ENCODE peak calls at places on chromosomes 6 and 20, in nine cellular contexts. E is PC-9, C is fibroblast of pulmonary artery, X is sigmoid colon, W is AG09309, O is BE2C, Y is heart right ventricle, F is HCT116, B is AG04450. H is an unnamed sample.

GRCh38 chr20:7257719-7258466 is 490.4 kb downstream of the BMP2 start:
- DNase-seq in E (no peak), C (no peak), X (no peak), W (no peak), O (no peak), Y (peak), F (no peak), B (no peak), H (no peak)

GRCh38 chr6:90131091-90131490 is 165.6 kb downstream of the BACH2 start:
- DNase-seq in E (no peak), C (no peak), X (no peak), W (no peak), O (no peak), Y (no peak), F (no peak), B (no peak), H (peak)

GRCh38 chr20:51710503-51710902 is 57.7 kb downstream of the ATP9A start:
- DNase-seq in E (no peak), C (no peak), X (no peak), W (no peak), O (no peak), Y (no peak), F (no peak), B (no peak), H (no peak)

GRCh38 chr20:14672066-14672465 is 334.7 kb upstream of the FLRT3 start:
- DNase-seq in E (no peak), C (peak), X (no peak), W (no peak), O (no peak), Y (no peak), F (no peak), B (no peak), H (no peak)

GRCh38 chr6:158150701-158151100 is 17.4 kb downstream of the SERAC1 start:
- DNase-seq in E (no peak), C (peak), X (no peak), W (no peak), O (no peak), Y (no peak), F (no peak), B (peak), H (peak)

GRCh38 chr6:156582509-156582992 is 194.6 kb upstream of the ARID1B start:
- DNase-seq in E (no peak), C (no peak), X (no peak), W (no peak), O (no peak), Y (no peak), F (no peak), B (no peak), H (no peak)

GRCh38 chr6:23013776-23014175 is 444.4 kb downstream of the HDGFL1 start:
- DNase-seq in E (no peak), C (no peak), X (no peak), W (no peak), O (no peak), Y (no peak), F (no peak), B (peak), H (no peak)

GRCh38 chr6:46235242-46235641 is 64.5 kb upstream of the ENPP5 start:
- DNase-seq in E (no peak), C (no peak), X (no peak), W (no peak), O (no peak), Y (no peak), F (no peak), B (no peak), H (no peak)

GRCh38 chr20:46814366-46815232 is 80.0 kb upstream of the EYA2 start:
- DNase-seq in E (peak), C (peak), X (no peak), W (peak), O (no peak), Y (no peak), F (peak), B (peak), H (peak)

GRCh38 chr20:37729909-37730308 is 36.1 kb downstream of the CTNNBL1 start:
- DNase-seq in E (no peak), C (no peak), X (no peak), W (no peak), O (no peak), Y (no peak), F (no peak), B (no peak), H (peak)

GRCh38 chr20:63980806-63981728 is at the start of gene PRPF6:
- DNase-seq in E (peak), C (peak), X (peak), W (peak), O (peak), Y (peak), F (peak), B (peak), H (peak)

GRCh38 chr6:169583867-169584541 is 117.8 kb downstream of the WDR27 start:
- DNase-seq in E (no peak), C (no peak), X (no peak), W (no peak), O (no peak), Y (no peak), F (no peak), B (no peak), H (no peak)

GRCh38 chr20:57450931-57451330 is 59.7 kb downstream of the RBM38 start:
- DNase-seq in E (no peak), C (no peak), X (no peak), W (no peak), O (no peak), Y (no peak), F (no peak), B (no peak), H (no peak)

GRCh38 chr6:163460307-163460782 is 45.8 kb downstream of the QKI start:
- DNase-seq in E (no peak), C (peak), X (no peak), W (no peak), O (no peak), Y (no peak), F (no peak), B (no peak), H (no peak)

GRCh38 chr6:81806793-81807565 is 54.5 kb upstream of the TENT5A start:
- DNase-seq in E (peak), C (no peak), X (no peak), W (no peak), O (no peak), Y (no peak), F (no peak), B (no peak), H (no peak)

GRCh38 chr6:136324981-136325380 is 35.3 kb upstream of the BCLAF1 start:
- DNase-seq in E (no peak), C (no peak), X (no peak), W (no peak), O (no peak), Y (no peak), F (no peak), B (no peak), H (no peak)

GRCh38 chr6:92577077-92577719 is 842.2 kb downstream of the EPHA7 start:
- DNase-seq in E (no peak), C (no peak), X (no peak), W (no peak), O (no peak), Y (no peak), F (no peak), B (peak), H (no peak)

GRCh38 chr6:447381-448165 is 56.0 kb downstream of the IRF4 start:
- DNase-seq in E (no peak), C (no peak), X (no peak), W (no peak), O (no peak), Y (no peak), F (no peak), B (no peak), H (no peak)

GRCh38 chr20:60228255-60228654 is 270.0 kb downstream of the CDH26 start:
- DNase-seq in E (no peak), C (no peak), X (no peak), W (no peak), O (no peak), Y (no peak), F (no peak), B (no peak), H (no peak)

GRCh38 chr20:20472690-20473274 is 104.9 kb downstream of the INSM1 start:
- DNase-seq in E (no peak), C (no peak), X (no peak), W (no peak), O (no peak), Y (no peak), F (no peak), B (no peak), H (no peak)

GRCh38 chr6:6220718-6221117 is 99.7 kb downstream of the F13A1 start:
- DNase-seq in E (no peak), C (no peak), X (no peak), W (no peak), O (no peak), Y (no peak), F (no peak), B (no peak), H (no peak)
- TF ChIP-seq CTCF in E (no peak), C (no peak), X (no peak), W (peak), O (peak), Y (peak), F (peak), B (no peak), H (no peak)

DNA sequence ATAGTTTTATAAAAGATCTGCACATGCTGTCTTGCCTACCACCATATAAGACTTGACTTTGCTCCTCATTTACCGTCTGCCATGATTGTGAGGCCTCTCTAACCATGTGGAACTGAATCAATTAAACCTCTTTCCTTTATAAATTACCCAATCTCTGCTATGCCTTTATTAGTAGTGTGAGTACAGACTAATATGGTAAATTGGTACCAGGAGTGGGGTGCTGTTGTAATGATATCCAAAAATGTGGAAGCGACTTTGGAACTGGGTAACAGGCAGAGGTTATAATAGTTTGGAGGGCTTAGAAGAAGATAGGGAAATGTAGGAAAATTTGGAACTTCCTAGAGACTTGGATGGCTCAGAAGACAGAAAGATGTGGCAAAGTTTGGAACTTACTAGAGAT is 64.2 kb upstream of the TFAP2D start:
- DNase-seq in E (no peak), C (no peak), X (no peak), W (no peak), O (no peak), Y (no peak), F (no peak), B (no peak), H (no peak)
- H3K4me3 ChIP-seq in E (no peak), C (no peak), X (no peak), W (no peak), O (no peak), Y (no peak), F (no peak), B (no peak), H (no peak)

DNA sequence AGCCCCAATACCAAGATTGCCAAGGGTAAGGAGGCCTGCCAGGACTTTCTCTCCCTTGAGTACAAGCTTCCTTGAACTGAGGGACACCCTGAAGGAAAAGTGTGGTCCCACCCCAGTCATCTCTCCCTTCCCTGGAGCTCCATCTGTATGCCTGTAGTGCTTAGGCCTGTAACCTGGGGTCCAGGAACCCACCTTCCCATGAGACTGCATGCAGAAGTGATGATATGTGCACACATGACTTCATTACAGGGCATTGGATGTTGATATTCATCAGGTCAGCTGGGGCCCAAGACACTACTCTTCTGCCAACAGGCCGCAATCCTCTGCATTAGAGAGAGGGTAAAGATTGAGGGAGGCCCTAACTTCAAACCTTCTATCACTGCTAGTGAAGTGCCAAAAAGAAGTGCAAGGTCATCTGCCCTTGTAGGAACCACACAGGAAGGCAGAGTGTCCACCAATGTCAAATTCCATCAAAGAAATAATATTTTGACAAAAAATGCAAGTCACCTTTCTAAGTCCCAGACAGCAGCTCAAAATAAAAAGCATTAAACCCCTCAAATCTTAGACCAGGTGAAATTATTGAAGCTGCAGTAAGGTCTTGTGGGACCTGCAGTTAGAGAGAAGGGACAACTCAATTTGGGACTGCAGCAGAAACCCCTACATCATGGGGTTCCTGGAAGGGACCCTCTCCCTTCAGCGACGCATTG is 5.1 kb downstream of the HLA-F start:
- DNase-seq in E (no peak), C (no peak), X (no peak), W (no peak), O (no peak), Y (no peak), F (no peak), B (no peak), H (no peak)
- TF ChIP-seq CTCF in E (no peak), C (no peak), X (no peak), W (no peak), O (no peak), Y (no peak), F (no peak), B (no peak), H (no peak)

DNA sequence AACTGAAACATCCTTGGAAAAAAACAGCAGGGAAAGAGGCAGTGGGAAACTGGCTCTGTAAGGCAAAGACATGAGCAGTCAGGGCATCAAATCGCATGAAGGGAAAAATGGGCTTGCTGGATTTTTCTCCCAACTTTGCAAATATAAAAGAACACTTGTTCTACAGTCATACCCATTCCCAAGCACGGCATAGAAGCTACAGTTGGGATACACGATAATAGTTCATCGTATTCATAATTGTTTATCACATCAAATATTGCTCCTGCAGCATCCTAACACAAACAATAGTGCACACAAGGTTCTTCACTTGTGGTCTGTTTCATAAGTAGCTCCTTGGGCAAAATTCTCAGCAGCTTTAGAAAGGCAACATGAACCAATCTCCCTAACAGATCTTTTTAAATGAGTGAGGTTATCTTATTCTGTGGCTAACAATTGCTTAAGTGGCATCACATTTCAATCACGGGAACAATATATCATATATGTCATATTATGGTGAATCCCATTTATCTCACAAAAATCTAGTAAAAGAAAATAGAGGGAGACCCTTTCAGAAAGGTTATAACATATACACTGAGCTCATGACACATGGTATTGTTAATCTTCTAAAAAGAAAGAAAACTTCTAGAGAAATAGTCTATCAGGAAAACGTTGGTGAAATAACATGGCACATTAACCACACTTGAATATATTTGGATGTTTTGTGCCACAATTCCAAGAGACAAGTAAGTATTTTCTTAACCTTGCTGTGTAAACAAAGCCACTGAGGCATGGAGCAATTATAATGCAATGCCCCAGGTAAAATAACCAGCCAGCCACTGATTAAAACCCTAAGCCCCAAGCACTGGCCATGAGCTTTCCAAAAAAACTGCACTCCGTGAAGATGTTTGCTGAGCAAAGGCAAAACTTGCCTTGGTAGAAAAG is 243.7 kb downstream of the PKHD1 start:
- DNase-seq in E (no peak), C (no peak), X (no peak), W (no peak), O (no peak), Y (no peak), F (no peak), B (no peak), H (no peak)
- H3K4me3 ChIP-seq in E (no peak), C (no peak), X (no peak), W (no peak), O (no peak), Y (no peak), F (no peak), B (no peak), H (no peak)

DNA sequence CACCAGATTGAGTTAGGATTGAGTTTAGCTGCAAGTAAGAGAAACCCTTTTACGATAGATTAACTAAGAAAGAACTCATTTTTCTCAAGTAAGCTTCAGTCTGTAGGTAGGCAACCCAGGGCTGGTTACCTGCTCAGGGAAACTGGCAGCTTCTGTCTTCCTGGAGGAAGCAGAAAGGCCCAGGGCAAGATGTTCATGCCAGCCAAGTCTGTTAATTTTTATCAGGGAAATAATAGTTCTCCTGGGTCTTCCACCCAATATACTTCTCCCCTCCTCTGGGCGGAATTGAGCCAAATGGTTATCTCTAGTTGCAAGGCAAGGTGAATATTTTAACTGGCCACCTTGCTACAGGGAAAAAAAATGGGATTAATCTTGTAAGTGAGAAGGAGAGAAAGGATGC is 98.2 kb downstream of the UTRN start:
- DNase-seq in E (no peak), C (no peak), X (no peak), W (no peak), O (no peak), Y (no peak), F (no peak), B (no peak), H (no peak)
- TF ChIP-seq CTCF in E (no peak), C (no peak), X (no peak), W (no peak), O (no peak), Y (no peak), F (no peak), B (no peak), H (no peak)

H was measured in foreskin fibroblast.